ENCODE peak calls at places on chromosome 10, in nine cellular contexts. B is GM13977, S is RWPE2, C is B cell, D is H9, H is IMR-90, O is progenitor cell of endocrine pancreas, P is omental fat pad, V is fibroblast of the aortic adventitia. J is an unnamed sample.

GRCh38 chr10:80484243-80484642 is 30.1 kb downstream of the TSPAN14 start:
- DNase-seq in B (no peak), S (no peak), C (no peak), D (no peak), H (no peak), O (no peak), P (peak; percentile 17), V (no peak), J (peak; percentile 37)

GRCh38 chr10:92130622-92131270 is 160.1 kb downstream of the CPEB3 start:
- DNase-seq in B (no peak), S (no peak), C (no peak), D (no peak), H (no peak), O (no peak), P (no peak), V (no peak), J (no peak)

GRCh38 chr10:69863580-69863979 is 61.9 kb downstream of the COL13A1 start:
- DNase-seq in B (no peak), S (no peak), C (no peak), D (no peak), H (peak; percentile 77), O (no peak), P (no peak), V (peak; percentile 69), J (no peak)

GRCh38 chr10:72250666-72251065 is 23.1 kb upstream of the DDIT4 start:
- DNase-seq in B (no peak), S (no peak), C (no peak), D (no peak), H (peak; percentile 82), O (no peak), P (no peak), V (peak; percentile 89), J (no peak)

GRCh38 chr10:5971886-5972285 is 5.5 kb downstream of the IL15RA start:
- DNase-seq in B (no peak), S (no peak), C (no peak), D (no peak), H (no peak), O (no peak), P (no peak), V (no peak), J (no peak)

GRCh38 chr10:97825020-97825739 is 24.5 kb upstream of the GOLGA7B start:
- DNase-seq in B (no peak), S (no peak), C (no peak), D (no peak), H (no peak), O (no peak), P (no peak), V (no peak), J (no peak)

GRCh38 chr10:47403401-47404318 is 19.6 kb upstream of the ZNF488 start:
- DNase-seq in B (no peak), S (no peak), C (no peak), D (peak; percentile 39), H (peak; percentile 18), O (no peak), P (no peak), V (peak; percentile 16), J (no peak)

GRCh38 chr10:11036424-11037011 is 18.8 kb downstream of the CELF2 start:
- DNase-seq in B (no peak), S (no peak), C (no peak), D (peak; percentile 50), H (peak; percentile 62), O (peak; percentile 34), P (no peak), V (peak; percentile 79), J (no peak)

DNA sequence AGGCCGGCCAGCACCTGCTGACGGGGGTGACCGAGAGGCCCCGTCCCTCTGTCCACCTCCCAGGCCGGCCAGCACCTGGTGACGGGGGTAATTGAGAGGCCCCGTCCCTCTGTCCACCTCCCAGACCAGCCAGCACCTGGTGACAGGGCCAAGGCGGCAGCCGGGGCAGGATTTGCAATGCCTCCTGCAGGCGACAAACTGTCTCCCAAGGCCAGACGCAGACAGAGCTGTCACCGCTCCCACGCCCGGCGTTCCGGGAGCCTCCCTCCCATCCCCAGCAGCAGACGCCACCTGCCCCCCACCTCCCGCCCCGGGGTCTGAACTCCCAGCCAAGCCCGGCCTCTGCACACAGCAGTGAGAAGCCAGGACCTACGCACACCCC is 94.9 kb upstream of the DIP2C start:
- DNase-seq in B (peak; percentile 27), S (no peak), C (no peak), D (peak; percentile 56), H (no peak), O (no peak), P (no peak), V (no peak), J (no peak)
- TF ChIP-seq CTCF in B (no peak), S (no peak), C (no peak), D (peak; percentile 7), H (no peak), O (no peak), P (no peak), V (no peak), J (no peak)

GRCh38 chr10:44853148-44853734 is 57.9 kb upstream of the TMEM72 start:
- DNase-seq in B (no peak), S (no peak), C (no peak), D (no peak), H (peak; percentile 47), O (no peak), P (no peak), V (peak; percentile 78), J (no peak)
- TF ChIP-seq CTCF in B (peak; percentile 9), S (peak; percentile 42), C (no peak), D (peak; percentile 24), H (peak; percentile 66), O (no peak), P (no peak), V (peak; percentile 71), J (no peak)

DNA sequence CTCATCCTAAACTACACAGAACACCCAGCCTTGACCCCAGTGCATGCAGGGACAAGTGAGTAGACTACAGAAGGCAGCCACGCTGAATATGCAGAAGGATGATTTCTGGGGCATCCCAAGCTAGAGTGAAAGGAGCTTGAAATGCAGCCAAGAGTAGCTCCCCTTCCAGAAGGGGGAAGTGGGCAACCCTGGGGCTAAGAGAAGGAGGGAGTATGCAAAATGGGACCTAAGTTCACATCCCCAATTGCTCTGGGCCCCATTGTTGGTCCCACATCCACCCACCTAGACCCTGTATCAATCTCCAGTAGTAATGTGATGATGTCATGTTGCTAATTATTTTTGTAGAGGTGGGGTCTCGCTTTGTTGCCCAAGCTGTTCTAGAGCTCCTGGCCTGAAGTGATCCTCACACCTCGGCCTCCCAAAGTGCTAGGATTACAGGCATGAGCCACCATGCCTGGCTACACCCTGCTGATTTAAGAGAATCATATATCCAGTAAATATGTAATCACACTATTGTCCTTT is 5.6 kb upstream of the PSTK start:
- DNase-seq in B (no peak), S (no peak), C (no peak), D (no peak), H (no peak), O (no peak), P (no peak), V (no peak), J (no peak)
- TF ChIP-seq CTCF in B (no peak), S (no peak), C (no peak), D (no peak), H (no peak), O (no peak), P (no peak), V (no peak), J (no peak)

DNA sequence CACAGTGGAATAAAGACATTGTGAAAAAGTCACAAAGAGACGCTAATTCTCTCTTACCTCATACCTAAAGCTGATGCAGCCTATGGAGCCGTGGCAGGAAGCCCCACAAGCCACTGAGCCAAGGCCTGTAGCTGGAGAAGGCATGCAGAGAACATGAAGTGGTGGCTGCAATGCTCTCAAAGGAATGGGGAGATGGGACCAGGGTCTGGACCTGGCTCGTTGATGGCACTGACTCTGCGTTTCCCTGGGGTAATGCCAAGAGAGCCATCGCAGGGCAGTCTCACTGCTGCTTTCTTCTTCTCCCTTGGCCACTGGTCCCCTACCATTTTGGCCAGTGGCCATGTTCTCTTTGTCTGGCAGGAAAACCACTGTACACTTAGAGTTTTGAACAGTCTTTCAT is 329.9 kb upstream of the ZMIZ1 start:
- DNase-seq in B (no peak), S (no peak), C (no peak), D (no peak), H (no peak), O (no peak), P (no peak), V (no peak), J (no peak)
- TF ChIP-seq CTCF in B (no peak), S (no peak), C (no peak), D (no peak), H (no peak), O (no peak), P (no peak), V (no peak), J (no peak)

DNA sequence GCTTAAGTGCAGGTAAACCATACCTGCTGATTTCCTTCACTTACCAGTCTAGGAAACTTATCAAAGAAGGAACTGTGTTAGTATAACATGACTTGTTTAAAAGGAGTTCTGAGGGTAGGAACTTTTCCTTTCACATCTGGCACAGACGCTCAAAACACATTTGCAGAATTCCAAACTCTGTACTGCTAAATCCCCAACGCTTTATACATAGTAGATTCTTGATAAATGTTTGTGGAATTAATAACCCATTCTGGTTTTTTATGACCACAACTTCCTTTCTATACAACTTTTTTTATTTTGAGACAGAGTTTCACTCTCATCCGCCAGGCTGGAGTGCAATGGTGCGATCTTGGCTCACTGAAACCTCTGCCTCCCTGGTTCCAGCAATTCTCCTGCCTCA is 7.7 kb upstream of the TRUB1 start:
- DNase-seq in B (no peak), S (no peak), C (no peak), D (no peak), H (no peak), O (no peak), P (no peak), V (no peak), J (no peak)
- TF ChIP-seq CTCF in B (no peak), S (no peak), C (no peak), D (no peak), H (no peak), O (no peak), P (no peak), V (no peak), J (no peak)

DNA sequence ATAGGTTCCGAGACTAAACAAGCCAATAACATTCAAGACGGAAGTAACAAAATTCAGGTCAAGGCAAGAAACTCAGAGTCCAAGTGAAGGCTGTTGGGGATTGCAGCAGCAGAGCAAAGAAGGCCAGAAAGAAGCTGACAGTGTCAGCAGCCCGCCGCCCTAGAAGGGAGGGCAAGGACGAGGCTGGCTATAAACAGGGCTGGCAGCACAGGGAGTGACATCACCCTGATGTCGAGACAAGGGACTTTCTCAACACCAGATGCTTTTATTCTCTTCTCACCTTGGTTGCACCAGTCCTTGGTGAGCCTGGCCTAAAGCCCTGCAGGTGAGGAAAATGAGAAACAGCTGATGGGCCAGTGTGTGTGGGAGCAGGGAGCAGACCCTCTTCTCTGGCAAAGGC is 687.7 kb upstream of the NRP1 start:
- DNase-seq in B (no peak), S (no peak), C (no peak), D (no peak), H (no peak), O (no peak), P (no peak), V (no peak), J (no peak)
- TF ChIP-seq CTCF in B (no peak), S (no peak), C (no peak), D (no peak), H (no peak), O (no peak), P (no peak), V (no peak), J (no peak)

J was measured in activated CD8-positive, alpha-beta T cell treated with anti-CD3 and anti-CD28 coated beads for 36 hours.